ENCODE peak calls at places on chromosomes 4 and X, in four cellular contexts. One of them, this sample, is unnamed.

GRCh38 chr4:89021678-89022077 is 35.3 kb downstream of the FAM13A start:
- DNase-seq in Calu3: no peak
- DNase-seq in hepatocyte: peak; percentile 16
- DNase-seq in stromal cell of bone marrow: no peak
- DNase-seq in this sample: no peak

GRCh38 chr4:1992468-1993168 is 16.2 kb downstream of the NELFA start:
- DNase-seq in hepatocyte: no peak
- DNase-seq in stromal cell of bone marrow: no peak
- DNase-seq in Calu3: no peak
- DNase-seq in this sample: no peak

GRCh38 chrX:40107291-40108083 is 9.7 kb upstream of the BCOR start:
- DNase-seq in stromal cell of bone marrow: no peak
- DNase-seq in Calu3: peak; percentile 65
- DNase-seq in hepatocyte: peak; percentile 76
- DNase-seq in this sample: peak; percentile 87

GRCh38 chr4:113781439-113782040 is 20.0 kb upstream of the CAMK2D start:
- DNase-seq in Calu3: no peak
- DNase-seq in stromal cell of bone marrow: no peak
- DNase-seq in hepatocyte: peak; percentile 45
- DNase-seq in this sample: peak; percentile 39

GRCh38 chr4:181006509-181007290 is 1236.5 kb upstream of the TENM3 start:
- DNase-seq in hepatocyte: no peak
- DNase-seq in Calu3: no peak
- DNase-seq in stromal cell of bone marrow: no peak
- DNase-seq in this sample: peak; percentile 6

GRCh38 chr4:169410839-169411770 is 140.3 kb upstream of the SH3RF1 start:
- DNase-seq in hepatocyte: peak; percentile 10
- DNase-seq in stromal cell of bone marrow: peak; percentile 74
- DNase-seq in Calu3: no peak
- DNase-seq in this sample: peak; percentile 33

GRCh38 chr4:146283758-146284651 is 69.7 kb downstream of the REELD1 start:
- DNase-seq in hepatocyte: no peak
- DNase-seq in stromal cell of bone marrow: no peak
- DNase-seq in Calu3: no peak
- DNase-seq in this sample: no peak

GRCh38 chr4:67886281-67886680 is 2.5 kb upstream of the TMPRSS11D start:
- DNase-seq in stromal cell of bone marrow: no peak
- DNase-seq in hepatocyte: no peak
- DNase-seq in Calu3: no peak
- DNase-seq in this sample: peak; percentile 44

GRCh38 chr4:45442466-45442865 is 681.4 kb downstream of the GABRG1 start:
- DNase-seq in Calu3: no peak
- DNase-seq in hepatocyte: peak; percentile 34
- DNase-seq in stromal cell of bone marrow: no peak
- DNase-seq in this sample: peak; percentile 34